ENCODE peak calls at places on chromosome 18, in five cellular contexts. A is GF-D8, P is Daoy, V is retina, I is foreskin fibroblast. J is an unnamed sample.

GRCh38 chr18:54284967-54285785 is 15.9 kb downstream of the POLI start:
- DNase-seq in A (no peak), P (peak; percentile 46), V (no peak), I (peak; percentile 62), J (no peak)

GRCh38 chr18:9287037-9287436 is 47.5 kb upstream of the TWSG1 start:
- DNase-seq in A (no peak), P (peak; percentile 25), V (no peak), I (no peak), J (no peak)

GRCh38 chr18:42649636-42650035 is 465.8 kb downstream of the RIT2 start:
- DNase-seq in A (no peak), P (no peak), V (no peak), I (no peak), J (no peak)

GRCh38 chr18:59917422-59917821 is 17.6 kb downstream of the PMAIP1 start:
- DNase-seq in A (peak; percentile 94), P (peak; percentile 66), V (no peak), I (no peak), J (peak; percentile 78)

GRCh38 chr18:7728297-7728696 is 161.2 kb downstream of the PTPRM start:
- DNase-seq in A (no peak), P (no peak), V (no peak), I (no peak), J (no peak)

GRCh38 chr18:58051765-58052460 is 7.9 kb downstream of the NEDD4L start:
- DNase-seq in A (no peak), P (no peak), V (no peak), I (no peak), J (no peak)

GRCh38 chr18:7116832-7117389 is 686 bp downstream of the LAMA1 start:
- DNase-seq in A (no peak), P (peak; percentile 14), V (peak; percentile 78), I (no peak), J (no peak)

GRCh38 chr18:35241523-35241804 is 630 bp downstream of the ZNF397 start:
- DNase-seq in A (no peak), P (no peak), V (no peak), I (no peak), J (no peak)

GRCh38 chr18:36333418-36333817 is 35.9 kb downstream of the FHOD3 start:
- DNase-seq in A (no peak), P (no peak), V (no peak), I (peak; percentile 71), J (no peak)

GRCh38 chr18:57025525-57025924 is 121.4 kb upstream of the BOD1L2 start:
- DNase-seq in A (no peak), P (no peak), V (no peak), I (peak; percentile 14), J (no peak)

GRCh38 chr18:62425465-62426190 is 97.2 kb upstream of the ZCCHC2 start:
- DNase-seq in A (peak; percentile 81), P (peak; percentile 87), V (peak; percentile 88), I (peak; percentile 94), J (peak; percentile 92)

GRCh38 chr18:3848316-3848715 is 398.3 kb downstream of the TGIF1 start:
- DNase-seq in A (no peak), P (no peak), V (no peak), I (no peak), J (no peak)

GRCh38 chr18:8893221-8893620 is 187.9 kb downstream of the MTCL1 start:
- DNase-seq in A (no peak), P (no peak), V (no peak), I (no peak), J (no peak)

GRCh38 chr18:6413554-6414117 is 1.1 kb downstream of the L3MBTL4 start:
- DNase-seq in A (no peak), P (no peak), V (no peak), I (no peak), J (no peak)

J was measured in KBM-7.